ENCODE peak calls at places on chromosomes 4 and X, in ten cellular contexts. One of them, this sample, is unnamed.

GRCh38 chr4:102828497-102828808 is 1.1 kb upstream of the UBE2D3 start:
- DNase-seq in choroid plexus epithelial cell: no peak
- DNase-seq in AG04449: no peak
- DNase-seq in fibroblast of lung: no peak
- DNase-seq in upper lobe of right lung: no peak
- DNase-seq in H1: no peak
- DNase-seq in lower leg skin: no peak
- DNase-seq in Caco-2: no peak
- DNase-seq in brain microvascular endothelial cell: no peak
- DNase-seq in epithelial cell of esophagus: no peak
- DNase-seq in this sample: no peak

GRCh38 chr4:152585036-152585439 is 49.1 kb upstream of the FBXW7 start:
- DNase-seq in choroid plexus epithelial cell: peak
- DNase-seq in AG04449: no peak
- DNase-seq in fibroblast of lung: no peak
- DNase-seq in upper lobe of right lung: no peak
- DNase-seq in H1: no peak
- DNase-seq in lower leg skin: no peak
- DNase-seq in Caco-2: no peak
- DNase-seq in brain microvascular endothelial cell: no peak
- DNase-seq in epithelial cell of esophagus: no peak
- DNase-seq in this sample: peak

GRCh38 chr4:172521171-172521570 is 647.4 kb upstream of the GALNT7 start:
- DNase-seq in choroid plexus epithelial cell: no peak
- DNase-seq in AG04449: no peak
- DNase-seq in fibroblast of lung: no peak
- DNase-seq in upper lobe of right lung: no peak
- DNase-seq in H1: no peak
- DNase-seq in lower leg skin: no peak
- DNase-seq in Caco-2: no peak
- DNase-seq in brain microvascular endothelial cell: no peak
- DNase-seq in epithelial cell of esophagus: no peak
- DNase-seq in this sample: no peak

GRCh38 chr4:180640193-180640592 is 1603.0 kb upstream of the TENM3 start:
- DNase-seq in choroid plexus epithelial cell: no peak
- DNase-seq in AG04449: no peak
- DNase-seq in fibroblast of lung: no peak
- DNase-seq in upper lobe of right lung: no peak
- DNase-seq in H1: no peak
- DNase-seq in lower leg skin: no peak
- DNase-seq in Caco-2: no peak
- DNase-seq in brain microvascular endothelial cell: no peak
- DNase-seq in epithelial cell of esophagus: no peak
- DNase-seq in this sample: no peak

GRCh38 chr4:13527192-13527982 is 16.9 kb downstream of the NKX3-2 start:
- DNase-seq in choroid plexus epithelial cell: no peak
- DNase-seq in AG04449: no peak
- DNase-seq in fibroblast of lung: no peak
- DNase-seq in upper lobe of right lung: no peak
- DNase-seq in H1: peak
- DNase-seq in lower leg skin: no peak
- DNase-seq in Caco-2: no peak
- DNase-seq in brain microvascular endothelial cell: no peak
- DNase-seq in epithelial cell of esophagus: no peak
- DNase-seq in this sample: no peak

GRCh38 chr4:73417973-73418372 is 13.9 kb downstream of the ALB start:
- DNase-seq in choroid plexus epithelial cell: peak
- DNase-seq in AG04449: no peak
- DNase-seq in fibroblast of lung: peak
- DNase-seq in upper lobe of right lung: no peak
- DNase-seq in H1: no peak
- DNase-seq in lower leg skin: no peak
- DNase-seq in Caco-2: no peak
- DNase-seq in brain microvascular endothelial cell: peak
- DNase-seq in epithelial cell of esophagus: peak
- DNase-seq in this sample: no peak

GRCh38 chrX:137151403-137151802 is 117.6 kb upstream of the GPR101 start:
- DNase-seq in choroid plexus epithelial cell: no peak
- DNase-seq in AG04449: no peak
- DNase-seq in fibroblast of lung: no peak
- DNase-seq in upper lobe of right lung: no peak
- DNase-seq in H1: no peak
- DNase-seq in lower leg skin: no peak
- DNase-seq in Caco-2: no peak
- DNase-seq in brain microvascular endothelial cell: no peak
- DNase-seq in epithelial cell of esophagus: peak
- DNase-seq in this sample: no peak

GRCh38 chrX:38970074-38970473 is 168.8 kb downstream of the MID1IP1 start:
- DNase-seq in choroid plexus epithelial cell: no peak
- DNase-seq in AG04449: no peak
- DNase-seq in fibroblast of lung: no peak
- DNase-seq in upper lobe of right lung: no peak
- DNase-seq in H1: no peak
- DNase-seq in lower leg skin: no peak
- DNase-seq in Caco-2: no peak
- DNase-seq in brain microvascular endothelial cell: no peak
- DNase-seq in epithelial cell of esophagus: no peak
- DNase-seq in this sample: peak

GRCh38 chrX:57119416-57119815 is 1.9 kb downstream of the SPIN2B start:
- DNase-seq in choroid plexus epithelial cell: no peak
- DNase-seq in AG04449: no peak
- DNase-seq in fibroblast of lung: no peak
- DNase-seq in upper lobe of right lung: no peak
- DNase-seq in H1: no peak
- DNase-seq in lower leg skin: no peak
- DNase-seq in Caco-2: no peak
- DNase-seq in brain microvascular endothelial cell: no peak
- DNase-seq in epithelial cell of esophagus: no peak
- DNase-seq in this sample: no peak

GRCh38 chr4:165440415-165440882 is 61.6 kb downstream of the CPE start:
- DNase-seq in choroid plexus epithelial cell: peak
- DNase-seq in AG04449: no peak
- DNase-seq in fibroblast of lung: peak
- DNase-seq in upper lobe of right lung: no peak
- DNase-seq in H1: no peak
- DNase-seq in lower leg skin: no peak
- DNase-seq in Caco-2: peak
- DNase-seq in brain microvascular endothelial cell: peak
- DNase-seq in epithelial cell of esophagus: peak
- DNase-seq in this sample: no peak
- TF ChIP-seq CTCF in choroid plexus epithelial cell: no peak
- TF ChIP-seq CTCF in AG04449: no peak
- TF ChIP-seq CTCF in fibroblast of lung: no peak
- TF ChIP-seq CTCF in upper lobe of right lung: no peak
- TF ChIP-seq CTCF in H1: no peak
- TF ChIP-seq CTCF in lower leg skin: no peak
- TF ChIP-seq CTCF in Caco-2: no peak
- TF ChIP-seq CTCF in brain microvascular endothelial cell: no peak
- TF ChIP-seq CTCF in epithelial cell of esophagus: no peak
- TF ChIP-seq CTCF in this sample: no peak

GRCh38 chr4:176376032-176376614 is 56.4 kb downstream of the SPCS3 start:
- DNase-seq in choroid plexus epithelial cell: peak
- DNase-seq in AG04449: no peak
- DNase-seq in fibroblast of lung: peak
- DNase-seq in upper lobe of right lung: no peak
- DNase-seq in H1: no peak
- DNase-seq in lower leg skin: no peak
- DNase-seq in Caco-2: no peak
- DNase-seq in brain microvascular endothelial cell: no peak
- DNase-seq in epithelial cell of esophagus: peak
- DNase-seq in this sample: peak

GRCh38 chr4:176377705-176378302 is 58.0 kb downstream of the SPCS3 start:
- DNase-seq in choroid plexus epithelial cell: peak
- DNase-seq in AG04449: no peak
- DNase-seq in fibroblast of lung: peak
- DNase-seq in upper lobe of right lung: no peak
- DNase-seq in H1: no peak
- DNase-seq in lower leg skin: no peak
- DNase-seq in Caco-2: no peak
- DNase-seq in brain microvascular endothelial cell: no peak
- DNase-seq in epithelial cell of esophagus: peak
- DNase-seq in this sample: peak

GRCh38 chr4:176385601-176386000 is 65.8 kb downstream of the SPCS3 start:
- DNase-seq in choroid plexus epithelial cell: no peak
- DNase-seq in AG04449: no peak
- DNase-seq in fibroblast of lung: no peak
- DNase-seq in upper lobe of right lung: no peak
- DNase-seq in H1: no peak
- DNase-seq in lower leg skin: no peak
- DNase-seq in Caco-2: no peak
- DNase-seq in brain microvascular endothelial cell: no peak
- DNase-seq in epithelial cell of esophagus: no peak
- DNase-seq in this sample: no peak

GRCh38 chr4:176383273-176384077 is 63.7 kb downstream of the SPCS3 start:
- DNase-seq in choroid plexus epithelial cell: peak
- DNase-seq in AG04449: no peak
- DNase-seq in fibroblast of lung: peak
- DNase-seq in upper lobe of right lung: no peak
- DNase-seq in H1: no peak
- DNase-seq in lower leg skin: no peak
- DNase-seq in Caco-2: no peak
- DNase-seq in brain microvascular endothelial cell: peak
- DNase-seq in epithelial cell of esophagus: no peak
- DNase-seq in this sample: no peak

DNA sequence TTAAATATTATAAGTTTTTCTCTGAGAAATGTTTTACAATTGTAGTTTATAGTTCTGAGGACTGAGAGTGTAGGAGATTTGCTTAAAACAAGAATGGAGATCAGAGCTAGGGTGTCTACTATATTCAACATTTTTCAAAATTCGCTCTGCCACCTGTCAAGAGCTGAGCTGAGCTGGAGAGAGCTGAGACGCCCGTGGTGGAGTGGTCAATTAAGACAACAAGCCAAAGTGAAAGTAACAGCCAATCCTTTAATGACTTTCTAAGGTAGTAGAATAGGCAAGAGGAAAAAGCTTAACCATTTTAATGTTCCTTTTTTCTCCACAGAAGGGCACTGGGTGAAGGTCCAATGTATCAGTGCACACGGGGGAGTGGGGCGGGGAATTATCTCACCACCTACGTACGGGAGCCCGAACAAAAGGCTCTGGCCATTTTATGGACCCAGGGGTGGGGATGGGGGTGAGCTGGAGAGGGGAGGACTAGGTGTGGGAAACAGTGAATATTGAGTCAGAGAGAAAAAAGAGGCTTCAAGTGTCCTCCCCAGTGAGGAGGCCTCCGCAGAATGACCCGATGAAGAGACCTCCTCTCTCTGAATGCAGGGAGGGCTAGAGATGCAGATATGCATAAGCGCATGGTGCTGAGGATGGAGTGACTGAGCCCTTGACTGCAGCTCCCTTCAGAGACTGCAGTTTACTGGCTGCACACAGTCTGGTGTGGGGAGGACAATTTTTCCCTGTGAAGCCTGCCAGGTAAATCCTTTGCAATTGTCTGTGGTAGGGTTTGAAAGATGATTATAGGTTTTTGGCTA is 60.8 kb downstream of the SPCS3 start:
- DNase-seq in choroid plexus epithelial cell: no peak
- DNase-seq in AG04449: no peak
- DNase-seq in fibroblast of lung: no peak
- DNase-seq in upper lobe of right lung: no peak
- DNase-seq in H1: no peak
- DNase-seq in lower leg skin: no peak
- DNase-seq in Caco-2: no peak
- DNase-seq in brain microvascular endothelial cell: no peak
- DNase-seq in epithelial cell of esophagus: no peak
- DNase-seq in this sample: peak
- H3K4me3 ChIP-seq in choroid plexus epithelial cell: no peak
- H3K4me3 ChIP-seq in AG04449: no peak
- H3K4me3 ChIP-seq in fibroblast of lung: no peak
- H3K4me3 ChIP-seq in upper lobe of right lung: no peak
- H3K4me3 ChIP-seq in H1: no peak
- H3K4me3 ChIP-seq in lower leg skin: no peak
- H3K4me3 ChIP-seq in Caco-2: no peak
- H3K4me3 ChIP-seq in brain microvascular endothelial cell: no peak
- H3K4me3 ChIP-seq in epithelial cell of esophagus: no peak
- H3K4me3 ChIP-seq in this sample: no peak

DNA sequence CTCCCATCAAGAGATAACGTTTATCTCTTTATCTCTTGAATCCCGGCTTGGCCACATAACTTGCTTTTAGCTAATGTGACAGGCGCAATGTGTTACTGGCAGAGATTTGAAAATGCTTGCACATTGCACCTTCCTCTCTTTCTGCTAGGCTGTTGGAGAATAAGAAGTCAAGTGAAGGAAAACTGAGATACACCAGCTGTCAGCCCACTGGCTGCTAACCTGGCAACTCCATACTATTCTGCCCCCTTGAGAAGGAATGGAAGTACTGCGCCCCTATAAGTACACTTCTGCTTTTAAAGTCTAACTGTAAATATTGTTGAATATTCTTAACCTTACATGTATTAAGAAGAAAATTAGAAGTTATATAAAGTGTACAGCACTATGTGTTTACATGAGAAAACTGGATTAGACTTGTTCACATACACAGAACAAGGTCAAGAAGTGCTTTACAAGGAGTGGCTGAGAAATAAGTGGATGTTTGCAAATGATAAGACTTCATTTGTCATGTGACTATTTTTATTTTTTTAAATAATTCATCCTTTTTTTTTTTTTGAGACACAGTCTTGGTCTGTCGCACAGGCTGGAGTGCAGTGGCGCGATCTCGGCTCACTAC is 424.5 kb upstream of the CTSO start:
- DNase-seq in choroid plexus epithelial cell: peak
- DNase-seq in AG04449: no peak
- DNase-seq in fibroblast of lung: peak
- DNase-seq in upper lobe of right lung: no peak
- DNase-seq in H1: peak
- DNase-seq in lower leg skin: peak
- DNase-seq in Caco-2: no peak
- DNase-seq in brain microvascular endothelial cell: peak
- DNase-seq in epithelial cell of esophagus: peak
- DNase-seq in this sample: peak
- TF ChIP-seq CTCF in choroid plexus epithelial cell: peak
- TF ChIP-seq CTCF in AG04449: peak
- TF ChIP-seq CTCF in fibroblast of lung: peak
- TF ChIP-seq CTCF in upper lobe of right lung: no peak
- TF ChIP-seq CTCF in H1: peak
- TF ChIP-seq CTCF in lower leg skin: no peak
- TF ChIP-seq CTCF in Caco-2: no peak
- TF ChIP-seq CTCF in brain microvascular endothelial cell: peak
- TF ChIP-seq CTCF in epithelial cell of esophagus: peak
- TF ChIP-seq CTCF in this sample: peak

DNA sequence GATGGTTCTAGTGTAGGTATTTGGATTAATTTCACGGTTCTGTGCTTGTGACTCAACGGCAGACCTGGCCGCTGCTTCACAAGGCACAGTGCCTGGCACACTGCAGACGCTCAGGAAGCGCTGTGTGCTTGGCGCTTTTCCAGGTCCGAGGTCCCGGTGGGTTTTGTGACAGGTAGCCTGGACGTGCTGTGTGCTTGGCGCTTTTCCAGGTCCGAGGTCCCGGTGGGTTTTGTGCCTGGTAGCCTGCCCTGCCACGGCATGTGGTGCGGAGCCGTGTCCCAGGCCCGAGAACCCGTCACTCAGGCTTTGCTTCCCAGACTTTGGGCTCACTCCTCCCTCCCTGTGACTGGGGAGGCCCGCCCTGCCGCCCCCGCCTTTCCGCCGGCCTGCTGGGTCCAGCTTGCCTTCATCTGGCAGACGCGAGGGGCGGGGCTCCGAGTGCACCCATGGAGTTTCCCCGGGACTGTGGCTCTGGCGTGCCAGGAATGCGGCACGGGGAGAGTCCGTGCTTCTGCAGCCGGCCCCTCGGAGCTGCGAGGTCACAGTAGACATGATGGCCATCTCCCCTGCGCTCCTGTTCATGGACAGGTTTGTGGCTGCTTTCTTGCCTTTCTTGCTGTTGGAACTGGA is 44.2 kb downstream of the TBC1D14 start:
- DNase-seq in choroid plexus epithelial cell: peak
- DNase-seq in AG04449: no peak
- DNase-seq in fibroblast of lung: peak
- DNase-seq in upper lobe of right lung: peak
- DNase-seq in H1: peak
- DNase-seq in lower leg skin: peak
- DNase-seq in Caco-2: peak
- DNase-seq in brain microvascular endothelial cell: peak
- DNase-seq in epithelial cell of esophagus: peak
- DNase-seq in this sample: no peak
- H3K4me3 ChIP-seq in choroid plexus epithelial cell: peak
- H3K4me3 ChIP-seq in AG04449: no peak
- H3K4me3 ChIP-seq in fibroblast of lung: no peak
- H3K4me3 ChIP-seq in upper lobe of right lung: no peak
- H3K4me3 ChIP-seq in H1: no peak
- H3K4me3 ChIP-seq in lower leg skin: no peak
- H3K4me3 ChIP-seq in Caco-2: peak
- H3K4me3 ChIP-seq in brain microvascular endothelial cell: no peak
- H3K4me3 ChIP-seq in epithelial cell of esophagus: peak
- H3K4me3 ChIP-seq in this sample: no peak